ENCODE peak calls at places on chromosomes 7 and 10, in ten cellular contexts. One of them, this sample, is unnamed.

GRCh38 chr10:119383174-119383856 is 159.2 kb downstream of the RGS10 start:
- DNase-seq in lower lobe of right lung: no peak
- DNase-seq in activated CD4-positive, alpha-beta T cell treated with anti-CD3 and anti-CD28 coated beads, Interleukin-2, amount 10 ng/mL, durations not matched to agents 24 days and 14 days: no peak
- DNase-seq in NB4: no peak
- DNase-seq in kidney: no peak
- DNase-seq in non-pigmented ciliary epithelial cell: no peak
- DNase-seq in Panc1: no peak
- DNase-seq in myocyte: peak
- DNase-seq in OCI-LY7: peak
- DNase-seq in ureter: no peak
- DNase-seq in this sample: no peak

GRCh38 chr7:28466885-28467284 is 54.6 kb downstream of the CREB5 start:
- DNase-seq in lower lobe of right lung: no peak
- DNase-seq in activated CD4-positive, alpha-beta T cell treated with anti-CD3 and anti-CD28 coated beads, Interleukin-2, amount 10 ng/mL, durations not matched to agents 24 days and 14 days: no peak
- DNase-seq in NB4: no peak
- DNase-seq in kidney: no peak
- DNase-seq in non-pigmented ciliary epithelial cell: no peak
- DNase-seq in Panc1: no peak
- DNase-seq in myocyte: no peak
- DNase-seq in OCI-LY7: no peak
- DNase-seq in ureter: no peak
- DNase-seq in this sample: no peak

GRCh38 chr7:140260338-140260737 is 83.6 kb upstream of the KDM7A start:
- DNase-seq in lower lobe of right lung: no peak
- DNase-seq in activated CD4-positive, alpha-beta T cell treated with anti-CD3 and anti-CD28 coated beads, Interleukin-2, amount 10 ng/mL, durations not matched to agents 24 days and 14 days: no peak
- DNase-seq in NB4: no peak
- DNase-seq in kidney: no peak
- DNase-seq in non-pigmented ciliary epithelial cell: no peak
- DNase-seq in Panc1: no peak
- DNase-seq in myocyte: no peak
- DNase-seq in OCI-LY7: no peak
- DNase-seq in ureter: no peak
- DNase-seq in this sample: no peak

GRCh38 chr10:100519321-100520051 is at the start of gene SEC31B:
- DNase-seq in lower lobe of right lung: peak
- DNase-seq in activated CD4-positive, alpha-beta T cell treated with anti-CD3 and anti-CD28 coated beads, Interleukin-2, amount 10 ng/mL, durations not matched to agents 24 days and 14 days: no peak
- DNase-seq in NB4: no peak
- DNase-seq in kidney: peak
- DNase-seq in non-pigmented ciliary epithelial cell: no peak
- DNase-seq in Panc1: no peak
- DNase-seq in myocyte: peak
- DNase-seq in OCI-LY7: no peak
- DNase-seq in ureter: no peak
- DNase-seq in this sample: no peak

GRCh38 chr10:132459252-132460028 is 62.4 kb downstream of the PWWP2B start:
- DNase-seq in lower lobe of right lung: peak
- DNase-seq in activated CD4-positive, alpha-beta T cell treated with anti-CD3 and anti-CD28 coated beads, Interleukin-2, amount 10 ng/mL, durations not matched to agents 24 days and 14 days: no peak
- DNase-seq in NB4: no peak
- DNase-seq in kidney: peak
- DNase-seq in non-pigmented ciliary epithelial cell: no peak
- DNase-seq in Panc1: no peak
- DNase-seq in myocyte: no peak
- DNase-seq in OCI-LY7: no peak
- DNase-seq in ureter: peak
- DNase-seq in this sample: no peak

GRCh38 chr7:47329320-47329926 is 252.5 kb downstream of the TNS3 start:
- DNase-seq in lower lobe of right lung: no peak
- DNase-seq in activated CD4-positive, alpha-beta T cell treated with anti-CD3 and anti-CD28 coated beads, Interleukin-2, amount 10 ng/mL, durations not matched to agents 24 days and 14 days: no peak
- DNase-seq in NB4: no peak
- DNase-seq in kidney: peak
- DNase-seq in non-pigmented ciliary epithelial cell: no peak
- DNase-seq in Panc1: no peak
- DNase-seq in myocyte: peak
- DNase-seq in OCI-LY7: no peak
- DNase-seq in ureter: no peak
- DNase-seq in this sample: no peak

GRCh38 chr7:101882595-101883564 is 65.5 kb downstream of the CUX1 start:
- DNase-seq in lower lobe of right lung: peak
- DNase-seq in activated CD4-positive, alpha-beta T cell treated with anti-CD3 and anti-CD28 coated beads, Interleukin-2, amount 10 ng/mL, durations not matched to agents 24 days and 14 days: no peak
- DNase-seq in NB4: peak
- DNase-seq in kidney: peak
- DNase-seq in non-pigmented ciliary epithelial cell: peak
- DNase-seq in Panc1: peak
- DNase-seq in myocyte: peak
- DNase-seq in OCI-LY7: peak
- DNase-seq in ureter: peak
- DNase-seq in this sample: peak

GRCh38 chr10:98295907-98296306 is 27.9 kb upstream of the LOXL4 start:
- DNase-seq in lower lobe of right lung: no peak
- DNase-seq in activated CD4-positive, alpha-beta T cell treated with anti-CD3 and anti-CD28 coated beads, Interleukin-2, amount 10 ng/mL, durations not matched to agents 24 days and 14 days: no peak
- DNase-seq in NB4: peak
- DNase-seq in kidney: no peak
- DNase-seq in non-pigmented ciliary epithelial cell: no peak
- DNase-seq in Panc1: no peak
- DNase-seq in myocyte: peak
- DNase-seq in OCI-LY7: no peak
- DNase-seq in ureter: no peak
- DNase-seq in this sample: no peak

GRCh38 chr10:971613-972012 is 16.6 kb upstream of the GTPBP4 start:
- DNase-seq in lower lobe of right lung: no peak
- DNase-seq in activated CD4-positive, alpha-beta T cell treated with anti-CD3 and anti-CD28 coated beads, Interleukin-2, amount 10 ng/mL, durations not matched to agents 24 days and 14 days: no peak
- DNase-seq in NB4: no peak
- DNase-seq in kidney: no peak
- DNase-seq in non-pigmented ciliary epithelial cell: no peak
- DNase-seq in Panc1: no peak
- DNase-seq in myocyte: no peak
- DNase-seq in OCI-LY7: no peak
- DNase-seq in ureter: no peak
- DNase-seq in this sample: no peak

GRCh38 chr10:119377905-119378736 is 164.4 kb downstream of the RGS10 start:
- DNase-seq in lower lobe of right lung: peak
- DNase-seq in activated CD4-positive, alpha-beta T cell treated with anti-CD3 and anti-CD28 coated beads, Interleukin-2, amount 10 ng/mL, durations not matched to agents 24 days and 14 days: no peak
- DNase-seq in NB4: no peak
- DNase-seq in kidney: peak
- DNase-seq in non-pigmented ciliary epithelial cell: no peak
- DNase-seq in Panc1: no peak
- DNase-seq in myocyte: peak
- DNase-seq in OCI-LY7: no peak
- DNase-seq in ureter: no peak
- DNase-seq in this sample: no peak

GRCh38 chr7:107506683-107507339 is 37.0 kb downstream of the GPR22 start:
- DNase-seq in lower lobe of right lung: peak
- DNase-seq in activated CD4-positive, alpha-beta T cell treated with anti-CD3 and anti-CD28 coated beads, Interleukin-2, amount 10 ng/mL, durations not matched to agents 24 days and 14 days: no peak
- DNase-seq in NB4: peak
- DNase-seq in kidney: peak
- DNase-seq in non-pigmented ciliary epithelial cell: no peak
- DNase-seq in Panc1: no peak
- DNase-seq in myocyte: peak
- DNase-seq in OCI-LY7: no peak
- DNase-seq in ureter: peak
- DNase-seq in this sample: no peak

GRCh38 chr10:51852297-51852696 is 152.9 kb upstream of the CSTF2T start:
- DNase-seq in lower lobe of right lung: no peak
- DNase-seq in activated CD4-positive, alpha-beta T cell treated with anti-CD3 and anti-CD28 coated beads, Interleukin-2, amount 10 ng/mL, durations not matched to agents 24 days and 14 days: no peak
- DNase-seq in NB4: no peak
- DNase-seq in kidney: no peak
- DNase-seq in non-pigmented ciliary epithelial cell: no peak
- DNase-seq in Panc1: no peak
- DNase-seq in myocyte: no peak
- DNase-seq in OCI-LY7: no peak
- DNase-seq in ureter: no peak
- DNase-seq in this sample: no peak

GRCh38 chr7:85234746-85235145 is 47.9 kb upstream of the SEMA3D start:
- DNase-seq in lower lobe of right lung: no peak
- DNase-seq in activated CD4-positive, alpha-beta T cell treated with anti-CD3 and anti-CD28 coated beads, Interleukin-2, amount 10 ng/mL, durations not matched to agents 24 days and 14 days: no peak
- DNase-seq in NB4: no peak
- DNase-seq in kidney: no peak
- DNase-seq in non-pigmented ciliary epithelial cell: no peak
- DNase-seq in Panc1: no peak
- DNase-seq in myocyte: no peak
- DNase-seq in OCI-LY7: no peak
- DNase-seq in ureter: no peak
- DNase-seq in this sample: no peak

GRCh38 chr10:34013235-34013634 is 678.8 kb upstream of the NRP1 start:
- DNase-seq in lower lobe of right lung: no peak
- DNase-seq in activated CD4-positive, alpha-beta T cell treated with anti-CD3 and anti-CD28 coated beads, Interleukin-2, amount 10 ng/mL, durations not matched to agents 24 days and 14 days: no peak
- DNase-seq in NB4: no peak
- DNase-seq in kidney: no peak
- DNase-seq in non-pigmented ciliary epithelial cell: no peak
- DNase-seq in Panc1: no peak
- DNase-seq in myocyte: no peak
- DNase-seq in OCI-LY7: no peak
- DNase-seq in ureter: no peak
- DNase-seq in this sample: no peak

GRCh38 chr10:36224431-36224985 is 582.4 kb upstream of the FZD8 start:
- DNase-seq in lower lobe of right lung: no peak
- DNase-seq in activated CD4-positive, alpha-beta T cell treated with anti-CD3 and anti-CD28 coated beads, Interleukin-2, amount 10 ng/mL, durations not matched to agents 24 days and 14 days: no peak
- DNase-seq in NB4: peak
- DNase-seq in kidney: no peak
- DNase-seq in non-pigmented ciliary epithelial cell: peak
- DNase-seq in Panc1: no peak
- DNase-seq in myocyte: no peak
- DNase-seq in OCI-LY7: no peak
- DNase-seq in ureter: no peak
- DNase-seq in this sample: no peak

GRCh38 chr7:34059551-34059840 is 154.2 kb downstream of the BMPER start:
- DNase-seq in lower lobe of right lung: no peak
- DNase-seq in activated CD4-positive, alpha-beta T cell treated with anti-CD3 and anti-CD28 coated beads, Interleukin-2, amount 10 ng/mL, durations not matched to agents 24 days and 14 days: no peak
- DNase-seq in NB4: no peak
- DNase-seq in kidney: no peak
- DNase-seq in non-pigmented ciliary epithelial cell: no peak
- DNase-seq in Panc1: no peak
- DNase-seq in myocyte: no peak
- DNase-seq in OCI-LY7: no peak
- DNase-seq in ureter: no peak
- DNase-seq in this sample: no peak

GRCh38 chr7:103117465-103117864 is 31.4 kb downstream of the NAPEPLD start:
- DNase-seq in lower lobe of right lung: no peak
- DNase-seq in activated CD4-positive, alpha-beta T cell treated with anti-CD3 and anti-CD28 coated beads, Interleukin-2, amount 10 ng/mL, durations not matched to agents 24 days and 14 days: no peak
- DNase-seq in NB4: no peak
- DNase-seq in kidney: no peak
- DNase-seq in non-pigmented ciliary epithelial cell: no peak
- DNase-seq in Panc1: no peak
- DNase-seq in myocyte: no peak
- DNase-seq in OCI-LY7: no peak
- DNase-seq in ureter: no peak
- DNase-seq in this sample: no peak

GRCh38 chr7:106180721-106181120 is 68.6 kb upstream of the SYPL1 start:
- DNase-seq in lower lobe of right lung: no peak
- DNase-seq in activated CD4-positive, alpha-beta T cell treated with anti-CD3 and anti-CD28 coated beads, Interleukin-2, amount 10 ng/mL, durations not matched to agents 24 days and 14 days: no peak
- DNase-seq in NB4: no peak
- DNase-seq in kidney: no peak
- DNase-seq in non-pigmented ciliary epithelial cell: no peak
- DNase-seq in Panc1: no peak
- DNase-seq in myocyte: no peak
- DNase-seq in OCI-LY7: no peak
- DNase-seq in ureter: no peak
- DNase-seq in this sample: no peak

GRCh38 chr10:125154529-125154928 is 5.8 kb downstream of the CTBP2 start:
- DNase-seq in lower lobe of right lung: no peak
- DNase-seq in activated CD4-positive, alpha-beta T cell treated with anti-CD3 and anti-CD28 coated beads, Interleukin-2, amount 10 ng/mL, durations not matched to agents 24 days and 14 days: no peak
- DNase-seq in NB4: no peak
- DNase-seq in kidney: no peak
- DNase-seq in non-pigmented ciliary epithelial cell: no peak
- DNase-seq in Panc1: no peak
- DNase-seq in myocyte: no peak
- DNase-seq in OCI-LY7: no peak
- DNase-seq in ureter: no peak
- DNase-seq in this sample: no peak

GRCh38 chr10:46283217-46283944 is 3.4 kb upstream of the ANTXRL start:
- DNase-seq in lower lobe of right lung: no peak
- DNase-seq in activated CD4-positive, alpha-beta T cell treated with anti-CD3 and anti-CD28 coated beads, Interleukin-2, amount 10 ng/mL, durations not matched to agents 24 days and 14 days: no peak
- DNase-seq in NB4: no peak
- DNase-seq in kidney: no peak
- DNase-seq in non-pigmented ciliary epithelial cell: no peak
- DNase-seq in Panc1: no peak
- DNase-seq in myocyte: no peak
- DNase-seq in OCI-LY7: peak
- DNase-seq in ureter: peak
- DNase-seq in this sample: no peak

GRCh38 chr7:28986723-28987122 is 28.6 kb upstream of the TRIL start:
- DNase-seq in lower lobe of right lung: no peak
- DNase-seq in activated CD4-positive, alpha-beta T cell treated with anti-CD3 and anti-CD28 coated beads, Interleukin-2, amount 10 ng/mL, durations not matched to agents 24 days and 14 days: no peak
- DNase-seq in NB4: peak
- DNase-seq in kidney: no peak
- DNase-seq in non-pigmented ciliary epithelial cell: no peak
- DNase-seq in Panc1: no peak
- DNase-seq in myocyte: peak
- DNase-seq in OCI-LY7: no peak
- DNase-seq in ureter: no peak
- DNase-seq in this sample: peak

GRCh38 chr7:90708841-90709317 is 112.8 kb downstream of the CDK14 start:
- DNase-seq in lower lobe of right lung: no peak
- DNase-seq in activated CD4-positive, alpha-beta T cell treated with anti-CD3 and anti-CD28 coated beads, Interleukin-2, amount 10 ng/mL, durations not matched to agents 24 days and 14 days: peak
- DNase-seq in NB4: peak
- DNase-seq in kidney: no peak
- DNase-seq in non-pigmented ciliary epithelial cell: no peak
- DNase-seq in Panc1: peak
- DNase-seq in myocyte: peak
- DNase-seq in OCI-LY7: peak
- DNase-seq in ureter: no peak
- DNase-seq in this sample: peak

GRCh38 chr7:116231543-116232401 is 21.4 kb downstream of the TES start:
- DNase-seq in lower lobe of right lung: no peak
- DNase-seq in activated CD4-positive, alpha-beta T cell treated with anti-CD3 and anti-CD28 coated beads, Interleukin-2, amount 10 ng/mL, durations not matched to agents 24 days and 14 days: no peak
- DNase-seq in NB4: peak
- DNase-seq in kidney: no peak
- DNase-seq in non-pigmented ciliary epithelial cell: no peak
- DNase-seq in Panc1: no peak
- DNase-seq in myocyte: peak
- DNase-seq in OCI-LY7: no peak
- DNase-seq in ureter: no peak
- DNase-seq in this sample: no peak

This sample was measured in Karpas-422.